ENCODE peak calls at places on chromosome 14, in nine cellular contexts. G is IMR-90, P is body of pancreas, R is testis, F is thyroid gland, L is uterus, W is sigmoid colon, V is stomach, O is A549. Q is an unnamed sample.
A peak's percentile ranks its signal among the peaks of the same experiment; 100 is the strongest.

GRCh38 chr14:93736378-93737014 is 51.8 kb downstream of the PRIMA1 start:
- DNase-seq in G (no peak), P (no peak), R (no peak), F (no peak), L (no peak), W (no peak), V (peak; percentile 41), O (peak; percentile 13), Q (no peak)

GRCh38 chr14:68255697-68256178 is 436.2 kb downstream of the RAD51B start:
- DNase-seq in G (peak; percentile 93), P (no peak), R (no peak), F (no peak), L (no peak), W (no peak), V (no peak), O (no peak), Q (no peak)

GRCh38 chr14:101707285-101707842 is 54.1 kb upstream of the PPP2R5C start:
- DNase-seq in G (peak; percentile 81), P (peak; percentile 82), R (peak; percentile 65), F (peak; percentile 46), L (peak; percentile 44), W (no peak), V (no peak), O (peak; percentile 81), Q (peak; percentile 93)

GRCh38 chr14:92513204-92513965 is at the start of gene RIN3:
- DNase-seq in G (peak; percentile 65), P (peak; percentile 45), R (peak; percentile 78), F (peak; percentile 24), L (peak; percentile 53), W (peak; percentile 81), V (no peak), O (peak; percentile 59), Q (no peak)

GRCh38 chr14:56417173-56417572 is 162.4 kb upstream of the TMEM260 start:
- DNase-seq in G (no peak), P (no peak), R (no peak), F (no peak), L (no peak), W (no peak), V (no peak), O (no peak), Q (no peak)

GRCh38 chr14:52380294-52380693 is 66.2 kb downstream of the PTGER2 start:
- DNase-seq in G (peak; percentile 75), P (no peak), R (no peak), F (no peak), L (no peak), W (no peak), V (no peak), O (peak; percentile 36), Q (no peak)

GRCh38 chr14:38137005-38137404 is 70.7 kb upstream of the SSTR1 start:
- DNase-seq in G (peak; percentile 59), P (no peak), R (no peak), F (no peak), L (no peak), W (no peak), V (no peak), O (no peak), Q (no peak)

GRCh38 chr14:56172571-56172971 is 54.4 kb downstream of the PELI2 start:
- DNase-seq in G (peak; percentile 92), P (no peak), R (no peak), F (no peak), L (no peak), W (no peak), V (no peak), O (peak; percentile 39), Q (no peak)

GRCh38 chr14:96688629-96689028 is 108.6 kb upstream of the VRK1 start:
- DNase-seq in G (no peak), P (no peak), R (no peak), F (no peak), L (no peak), W (no peak), V (no peak), O (no peak), Q (no peak)

GRCh38 chr14:94029250-94029649 is 3.1 kb downstream of the OTUB2 start:
- DNase-seq in G (no peak), P (peak; percentile 31), R (no peak), F (no peak), L (no peak), W (no peak), V (no peak), O (no peak), Q (no peak)

GRCh38 chr14:20578325-20578724 is 9.5 kb downstream of the RNASE11 start:
- DNase-seq in G (no peak), P (no peak), R (no peak), F (no peak), L (no peak), W (no peak), V (no peak), O (no peak), Q (no peak)

GRCh38 chr14:104369208-104369607 is 210.4 kb upstream of the C14orf180 start:
- DNase-seq in G (no peak), P (no peak), R (no peak), F (no peak), L (no peak), W (no peak), V (no peak), O (no peak), Q (no peak)

GRCh38 chr14:97266653-97267052 is 469.5 kb downstream of the VRK1 start:
- DNase-seq in G (no peak), P (no peak), R (no peak), F (no peak), L (no peak), W (no peak), V (no peak), O (peak; percentile 14), Q (peak; percentile 39)

GRCh38 chr14:96053600-96054381 is 14.6 kb downstream of the C14orf132 start:
- DNase-seq in G (peak; percentile 99), P (peak; percentile 59), R (peak; percentile 37), F (peak; percentile 7), L (peak; percentile 78), W (peak; percentile 91), V (no peak), O (peak; percentile 24), Q (no peak)

GRCh38 chr14:39680777-39681176 is 248.5 kb upstream of the FBXO33 start:
- DNase-seq in G (no peak), P (no peak), R (no peak), F (no peak), L (no peak), W (no peak), V (no peak), O (no peak), Q (no peak)

GRCh38 chr14:61476737-61477410 is 155.5 kb downstream of the PRKCH start:
- DNase-seq in G (peak; percentile 99), P (peak; percentile 75), R (peak; percentile 22), F (no peak), L (peak; percentile 37), W (peak; percentile 76), V (peak; percentile 48), O (peak; percentile 94), Q (no peak)

DNA sequence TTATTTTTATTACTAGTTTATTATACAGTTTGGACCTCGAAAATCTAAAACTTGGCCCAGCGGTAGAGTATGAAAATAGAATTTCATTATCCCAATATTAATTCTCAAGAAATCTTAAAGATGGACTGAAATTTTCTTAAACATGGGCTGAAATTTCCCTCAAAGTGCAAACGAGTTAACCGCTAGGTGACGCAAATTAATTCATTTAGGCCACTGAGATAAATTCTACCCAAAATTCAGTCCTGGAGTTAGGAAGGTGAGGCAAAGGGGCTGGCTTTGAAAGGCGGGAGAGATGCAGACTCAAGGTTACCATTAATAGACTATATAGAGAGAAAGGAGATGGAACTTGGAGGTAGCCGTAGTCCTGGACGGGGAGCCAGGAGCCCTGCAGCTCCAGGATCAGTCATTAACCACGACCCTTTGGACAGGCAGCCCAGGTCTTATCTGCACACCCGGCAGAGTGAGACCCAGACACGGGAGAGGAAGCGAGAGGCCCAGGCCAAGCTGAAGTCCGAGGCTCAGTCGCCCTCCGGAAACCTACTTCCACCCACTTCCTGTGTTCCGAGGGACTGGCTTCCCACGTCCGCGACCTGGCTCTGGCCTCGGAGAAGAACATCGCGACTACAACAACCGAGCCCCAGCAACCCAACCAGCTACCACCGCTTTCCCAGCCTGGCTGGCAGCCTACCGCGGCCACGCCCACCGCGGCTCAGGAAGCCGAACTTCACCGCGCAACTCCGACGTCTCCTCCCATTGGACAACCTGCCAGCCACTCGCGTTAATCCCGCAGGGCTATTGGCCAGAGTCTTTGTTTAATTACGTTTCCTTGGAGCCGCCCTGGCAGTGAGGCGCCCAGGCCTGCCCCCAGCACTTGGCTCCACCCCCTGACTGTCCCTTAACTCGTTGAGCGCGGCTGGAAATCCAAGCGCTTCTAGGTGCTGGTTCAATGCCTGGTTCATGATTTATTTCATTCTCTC is at the start of gene EFCAB11:
- DNase-seq in G (peak; percentile 98), P (peak; percentile 99), R (peak; percentile 98), F (peak; percentile 98), L (peak; percentile 97), W (peak; percentile 99), V (peak; percentile 98), O (peak; percentile 97), Q (peak; percentile 99)
- H3K27ac ChIP-seq in G (peak within 1 kb of the TSS; percentile 59), P (peak within 1 kb of the TSS; percentile 62), R (peak within 1 kb of the TSS; percentile 74), F (peak within 1 kb of the TSS; percentile 2), L (peak within 1 kb of the TSS; percentile 82), W (peak within 1 kb of the TSS; percentile 94), V (peak within 1 kb of the TSS; percentile 80), O (peak within 1 kb of the TSS; percentile 93), Q (peak within 1 kb of the TSS; percentile 95)

GRCh38 chr14:99261916-99262787 is 9.8 kb downstream of the BCL11B start:
- DNase-seq in G (no peak), P (peak; percentile 41), R (no peak), F (no peak), L (no peak), W (no peak), V (peak; percentile 43), O (no peak), Q (no peak)
- TF ChIP-seq POLR2A in G (no peak), P (no peak), R (no peak), F (no peak), L (no peak), W (no peak), V (no peak), O (no peak), Q (no peak)

DNA sequence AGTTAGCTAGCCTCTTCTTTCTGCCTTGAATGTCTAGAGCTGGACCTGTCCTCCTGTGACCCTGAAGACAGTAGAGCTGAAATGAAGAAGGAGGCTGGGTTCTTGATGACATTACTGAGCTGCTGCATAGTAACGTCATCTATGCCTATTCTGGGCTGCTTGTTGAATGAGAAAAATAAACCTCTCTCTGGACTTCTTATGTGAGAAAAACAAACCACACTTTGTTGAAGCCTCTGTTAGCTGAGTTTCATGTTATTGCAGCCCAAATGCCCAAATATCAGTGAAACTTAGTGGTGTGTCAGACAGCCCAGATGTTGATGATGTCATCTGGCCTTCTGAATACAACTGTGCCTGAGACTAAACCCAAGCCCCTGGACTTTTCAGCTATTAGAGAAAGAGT is 67.0 kb upstream of the MAX start:
- DNase-seq in G (peak; percentile 89), P (no peak), R (no peak), F (no peak), L (no peak), W (no peak), V (no peak), O (no peak), Q (no peak)
- H3K27ac ChIP-seq in G (no peak overlapping the region), P (no peak overlapping the region), R (no peak overlapping the region), F (no peak overlapping the region), L (no peak overlapping the region), W (no peak overlapping the region), V (no peak overlapping the region), O (peak overlapping the region; percentile 13), Q (peak overlapping the region; percentile 10)

DNA sequence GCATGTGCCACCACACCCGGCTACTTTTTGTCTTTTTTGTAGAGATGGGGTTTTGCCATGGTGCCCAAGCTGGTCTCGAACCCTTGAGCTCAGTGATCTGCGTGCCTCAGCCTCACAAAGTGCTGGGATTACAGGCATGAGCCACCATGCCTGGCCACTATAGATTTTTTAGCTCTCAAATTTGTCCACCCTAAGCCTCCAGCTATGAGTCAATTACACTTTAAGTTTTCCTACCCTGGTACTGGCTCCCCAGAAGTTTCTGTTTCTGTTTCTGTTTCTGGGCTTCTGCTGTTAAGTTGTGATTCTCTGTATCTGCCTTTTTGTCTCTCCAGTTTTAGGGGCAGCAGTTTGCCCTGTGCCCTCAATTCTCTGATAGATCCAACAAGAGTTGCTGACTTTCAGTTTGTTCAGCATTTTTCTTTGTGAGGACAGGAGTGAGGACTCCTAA is 4.4 kb upstream of the TINF2 start:
- DNase-seq in G (peak; percentile 25), P (no peak), R (no peak), F (no peak), L (no peak), W (no peak), V (no peak), O (no peak), Q (no peak)
- TF ChIP-seq POLR2A in G (no peak), P (no peak), R (no peak), F (no peak), L (no peak), W (no peak), V (no peak), O (no peak), Q (no peak)